ENCODE peak calls at places on chromosomes 1 and 21, in four cellular contexts. Z is A673; A is left ventricle myocardium inferior; L is CD8-positive, alpha-beta memory T cell. Y is an unnamed sample.

GRCh38 chr1:226646026-226646869 is 92.8 kb downstream of the ITPKB start:
- DNase-seq in Z (no peak), A (peak; percentile 13), L (no peak), Y (no peak)

GRCh38 chr1:198756470-198756869 is 117.6 kb downstream of the PTPRC start:
- DNase-seq in Z (peak; percentile 67), A (no peak), L (no peak), Y (no peak)

GRCh38 chr1:64163972-64164371 is 39.5 kb upstream of the UBE2U start:
- DNase-seq in Z (peak; percentile 49), A (no peak), L (no peak), Y (no peak)

GRCh38 chr1:62784509-62785365 is 805 bp downstream of the ATG4C start:
- DNase-seq in Z (peak; percentile 12), A (no peak), L (no peak), Y (no peak)

GRCh38 chr1:76668046-76668445 is 199.2 kb upstream of the ST6GALNAC5 start:
- DNase-seq in Z (no peak), A (no peak), L (no peak), Y (no peak)

GRCh38 chr1:99969260-99969728 is 502 bp upstream of the SLC35A3 start:
- DNase-seq in Z (no peak), A (no peak), L (no peak), Y (no peak)

GRCh38 chr1:186304982-186305949 is 69.8 kb downstream of the TPR start:
- DNase-seq in Z (peak; percentile 71), A (no peak), L (no peak), Y (no peak)

GRCh38 chr1:179318501-179318900 is 24.9 kb downstream of the SOAT1 start:
- DNase-seq in Z (peak; percentile 49), A (no peak), L (no peak), Y (no peak)

GRCh38 chr1:101905298-101905794 is 91.4 kb downstream of the OLFM3 start:
- DNase-seq in Z (peak; percentile 99), A (no peak), L (no peak), Y (no peak)

GRCh38 chr1:48552420-48552819 is 80.4 kb upstream of the SPATA6 start:
- DNase-seq in Z (peak; percentile 24), A (no peak), L (no peak), Y (no peak)

GRCh38 chr1:179706339-179706941 is 36.7 kb upstream of the FAM163A start:
- DNase-seq in Z (peak; percentile 75), A (peak; percentile 34), L (peak; percentile 31), Y (no peak)

GRCh38 chr1:112905420-112906154 is 50.4 kb downstream of the SLC16A1 start:
- DNase-seq in Z (no peak), A (no peak), L (no peak), Y (no peak)

GRCh38 chr1:113912594-113913311 is 7.6 kb downstream of the DCLRE1B start:
- DNase-seq in Z (no peak), A (peak; percentile 43), L (no peak), Y (no peak)

GRCh38 chr21:26199471-26199870 is 28.9 kb upstream of the APP start:
- DNase-seq in Z (no peak), A (no peak), L (no peak), Y (no peak)

GRCh38 chr1:58585591-58586151 is 8.6 kb upstream of the TACSTD2 start:
- DNase-seq in Z (no peak), A (no peak), L (no peak), Y (no peak)

GRCh38 chr1:41722184-41722583 is 196.5 kb downstream of the HIVEP3 start:
- DNase-seq in Z (peak; percentile 20), A (no peak), L (no peak), Y (no peak)

GRCh38 chr21:45339430-45340405 is 52.0 kb upstream of the POFUT2 start:
- DNase-seq in Z (no peak), A (no peak), L (no peak), Y (no peak)

GRCh38 chr1:11781298-11781697 is 19.3 kb downstream of the C1orf167 start:
- DNase-seq in Z (no peak), A (no peak), L (no peak), Y (no peak)

GRCh38 chr1:112337028-112337531 is 58.9 kb upstream of the CTTNBP2NL start:
- DNase-seq in Z (peak; percentile 45), A (peak; percentile 54), L (no peak), Y (no peak)

GRCh38 chr1:2083666-2084065 is 33.5 kb downstream of the PRKCZ start:
- DNase-seq in Z (no peak), A (no peak), L (no peak), Y (no peak)

GRCh38 chr1:2086446-2087082 is 36.4 kb downstream of the PRKCZ start:
- DNase-seq in Z (no peak), A (no peak), L (no peak), Y (no peak)

GRCh38 chr1:2087766-2088165 is 37.6 kb downstream of the PRKCZ start:
- DNase-seq in Z (no peak), A (no peak), L (no peak), Y (peak; percentile 24)

GRCh38 chr1:2084306-2084705 is 34.1 kb downstream of the PRKCZ start:
- DNase-seq in Z (no peak), A (no peak), L (no peak), Y (no peak)

DNA sequence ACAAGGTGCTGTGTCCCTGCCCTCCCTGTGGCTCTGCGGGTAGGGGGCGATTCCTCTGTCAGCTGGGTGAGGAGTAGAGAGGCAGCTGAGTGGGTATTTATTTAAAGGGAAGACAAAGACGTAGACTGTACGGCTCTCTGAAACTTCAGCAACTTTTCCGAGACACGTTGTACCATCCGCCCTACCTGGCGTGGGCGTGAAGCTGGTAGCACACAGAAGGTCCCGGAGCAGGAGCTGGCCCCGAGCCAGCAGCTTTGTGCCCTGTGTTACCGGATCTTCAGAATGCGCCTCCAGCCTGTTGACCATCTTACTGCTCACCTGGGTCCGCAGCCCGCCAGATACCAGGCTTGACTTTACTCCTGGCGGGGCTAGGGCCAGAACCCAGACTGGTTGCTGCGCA is 34.9 kb downstream of the PRKCZ start:
- DNase-seq in Z (no peak), A (no peak), L (no peak), Y (no peak)
- H3K27ac ChIP-seq in Z (no peak overlapping the region), A (no peak overlapping the region), L (no peak overlapping the region), Y (peak overlapping the region; percentile 52)

DNA sequence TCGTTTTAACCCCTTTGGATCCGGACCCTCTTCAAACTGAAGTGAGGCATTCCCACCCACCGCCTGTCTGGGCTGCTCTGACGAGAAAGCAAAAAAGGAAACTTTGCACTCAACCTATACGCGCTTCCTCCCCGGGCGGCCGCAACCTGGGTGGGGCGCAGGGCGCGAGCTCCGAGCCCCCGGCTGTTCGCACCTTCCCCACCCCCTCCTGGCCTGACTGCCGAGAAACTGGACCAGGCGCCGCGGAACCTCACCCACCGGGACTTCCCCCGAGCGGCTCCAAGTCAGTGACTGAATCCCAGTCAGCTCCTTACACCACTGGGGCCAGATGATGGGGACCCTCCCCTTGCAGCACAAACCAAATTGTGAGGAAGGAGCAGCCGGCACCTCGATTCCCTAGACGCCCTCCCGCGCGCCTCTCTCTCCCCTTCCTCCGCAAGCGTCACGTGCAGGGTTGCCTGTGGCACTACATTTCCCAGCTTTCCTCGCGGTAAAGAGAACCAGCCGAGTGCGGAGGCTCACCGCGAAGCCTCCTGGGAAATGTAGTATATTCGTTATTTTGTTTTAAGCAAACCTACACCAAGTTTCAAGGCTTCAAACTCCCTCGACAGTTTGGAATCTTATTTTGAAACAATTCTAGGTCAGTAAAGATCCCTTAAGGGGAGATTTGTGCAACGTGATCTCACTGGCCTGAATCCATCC is at the start of gene RAB29:
- DNase-seq in Z (peak; percentile 94), A (peak; percentile 80), L (peak; percentile 81), Y (peak; percentile 82)
- H3K27ac ChIP-seq in Z (no peak within 1 kb of the TSS), A (peak within 1 kb of the TSS; percentile 60), L (peak within 1 kb of the TSS; percentile 90), Y (no peak within 1 kb of the TSS)

GRCh38 chr1:26373789-26374188 is 1.2 kb upstream of the ZNF683 start:
- DNase-seq in Z (no peak), A (no peak), L (no peak), Y (no peak)
- H3K27ac ChIP-seq in Z (no peak overlapping the region), A (no peak overlapping the region), L (no peak overlapping the region), Y (no peak overlapping the region)

GRCh38 chr1:6013491-6013890 is 21.3 kb upstream of the NPHP4 start:
- DNase-seq in Z (no peak), A (no peak), L (no peak), Y (no peak)
- H3K27ac ChIP-seq in Z (no peak overlapping the region), A (peak overlapping the region; percentile 93), L (no peak overlapping the region), Y (no peak overlapping the region)

GRCh38 chr1:68178821-68179490 is 53.4 kb downstream of the WLS start:
- DNase-seq in Z (no peak), A (no peak), L (no peak), Y (no peak)

GRCh38 chr1:68173283-68174172 is 58.8 kb downstream of the WLS start:
- DNase-seq in Z (no peak), A (no peak), L (no peak), Y (no peak)

GRCh38 chr1:68180441-68181164 is 51.7 kb downstream of the WLS start:
- DNase-seq in Z (no peak), A (no peak), L (no peak), Y (no peak)

GRCh38 chr1:68174173-68175113 is 57.9 kb downstream of the WLS start:
- DNase-seq in Z (peak; percentile 60), A (no peak), L (no peak), Y (no peak)

DNA sequence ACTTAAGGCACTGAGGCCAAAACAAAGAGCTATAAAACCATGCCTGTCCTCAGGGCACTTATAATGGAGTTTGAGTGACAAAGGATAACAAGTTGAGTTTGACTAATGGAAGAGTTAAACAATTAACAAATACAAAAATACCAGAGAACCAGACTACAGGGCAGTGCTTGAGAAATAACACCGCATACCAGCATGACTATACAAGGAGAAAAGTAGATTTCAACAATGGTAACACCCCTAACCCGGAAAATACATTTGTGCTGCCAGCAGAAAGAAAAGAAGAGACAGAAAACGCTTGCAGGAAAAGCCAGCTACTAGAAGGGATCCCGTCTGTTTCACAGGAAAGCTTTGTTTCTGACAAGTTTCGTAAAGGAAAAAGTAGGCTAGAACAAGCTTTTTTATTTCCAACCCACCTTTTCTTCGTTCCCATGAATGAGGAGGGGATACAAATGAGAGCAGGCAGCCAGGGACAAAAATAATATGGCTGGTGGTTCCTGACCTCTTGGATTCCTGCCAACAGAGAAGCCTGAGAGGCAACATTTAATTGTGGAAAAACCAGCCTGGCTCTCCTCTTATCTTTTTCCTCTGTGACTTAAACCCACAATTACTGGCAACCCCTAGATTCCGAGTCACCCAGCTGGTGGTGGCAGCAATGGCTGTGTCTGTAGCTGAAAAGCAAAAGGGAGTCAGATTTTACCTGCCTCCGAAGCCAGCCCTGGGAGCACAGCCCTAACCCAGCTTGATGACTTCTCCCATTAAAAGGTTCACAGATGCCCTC is 56.5 kb downstream of the WLS start:
- DNase-seq in Z (peak; percentile 15), A (no peak), L (no peak), Y (no peak)
- H3K27ac ChIP-seq in Z (no peak overlapping the region), A (peak overlapping the region; percentile 80), L (no peak overlapping the region), Y (peak overlapping the region; percentile 34)

Y was measured in caudate nucleus.